ENCODE peak calls at places on chromosomes 13 and 19, in five cellular contexts. T is NCI-H446 treated with DMSO at 0.1 percent for 48 hours; I is A673; U is effector memory CD4-positive, alpha-beta T cell; O is AG04450. R is an unnamed sample.

GRCh38 chr19:42282810-42283247 is 13.8 kb downstream of the CIC start:
- DNase-seq in T (no peak), I (no peak), U (no peak), O (no peak), R (no peak)

GRCh38 chr19:45164577-45165335 is 4.0 kb upstream of the NKPD1 start:
- DNase-seq in T (no peak), I (no peak), U (peak; percentile 44), O (no peak), R (no peak)

GRCh38 chr19:49632576-49632975 is 7.4 kb downstream of the RRAS start:
- DNase-seq in T (no peak), I (no peak), U (no peak), O (no peak), R (no peak)

GRCh38 chr19:16836115-16836905 is 7.1 kb downstream of the SIN3B start:
- DNase-seq in T (no peak), I (no peak), U (no peak), O (no peak), R (no peak)

GRCh38 chr19:54209748-54210494 is 9.3 kb downstream of the RPS9 start:
- DNase-seq in T (peak; percentile 28), I (peak; percentile 94), U (no peak), O (peak; percentile 96), R (peak; percentile 34)

GRCh38 chr19:29084266-29084665 is 128.7 kb downstream of the UQCRFS1 start:
- DNase-seq in T (no peak), I (no peak), U (no peak), O (no peak), R (no peak)

GRCh38 chr13:45595968-45596367 is 19.6 kb downstream of the ERICH6B start:
- DNase-seq in T (no peak), I (no peak), U (no peak), O (no peak), R (no peak)

GRCh38 chr13:25776722-25777121 is 275.1 kb downstream of the SHISA2 start:
- DNase-seq in T (no peak), I (no peak), U (no peak), O (no peak), R (no peak)

GRCh38 chr19:34220472-34221063 is 33.8 kb upstream of the GARRE1 start:
- DNase-seq in T (peak; percentile 25), I (peak; percentile 83), U (peak; percentile 12), O (peak; percentile 24), R (peak; percentile 41)

GRCh38 chr13:111632906-111633305 is 312.5 kb downstream of the TEX29 start:
- DNase-seq in T (no peak), I (no peak), U (no peak), O (no peak), R (no peak)

GRCh38 chr13:28299941-28300340 is 161.6 kb downstream of the PAN3 start:
- DNase-seq in T (no peak), I (no peak), U (no peak), O (no peak), R (peak; percentile 42)

GRCh38 chr13:102680842-102681725 is 13.8 kb downstream of the METTL21C start:
- DNase-seq in T (no peak), I (no peak), U (no peak), O (no peak), R (peak; percentile 74)

GRCh38 chr19:12482505-12482886 is 2.1 kb downstream of the ZNF709 start:
- DNase-seq in T (no peak), I (no peak), U (no peak), O (no peak), R (no peak)

GRCh38 chr19:46408611-46409039 is 4.7 kb downstream of the CCDC8 start:
- DNase-seq in T (no peak), I (no peak), U (no peak), O (no peak), R (no peak)

GRCh38 chr13:59303433-59303832 is 860.3 kb downstream of the DIAPH3 start:
- DNase-seq in T (no peak), I (no peak), U (no peak), O (no peak), R (no peak)

GRCh38 chr19:32924200-32924599 is 47.6 kb downstream of the CEP89 start:
- DNase-seq in T (no peak), I (no peak), U (no peak), O (peak; percentile 8), R (no peak)

GRCh38 chr13:106649495-106649894 is 81.6 kb upstream of the ARGLU1 start:
- DNase-seq in T (no peak), I (no peak), U (no peak), O (no peak), R (no peak)

GRCh38 chr19:19152668-19153384 is 14.5 kb upstream of the TMEM161A start:
- DNase-seq in T (no peak), I (no peak), U (no peak), O (no peak), R (no peak)

GRCh38 chr19:7562646-7563393 is 27.3 kb downstream of the PNPLA6 start:
- DNase-seq in T (no peak), I (no peak), U (no peak), O (no peak), R (no peak)

GRCh38 chr13:31476753-31477152 is 262.6 kb upstream of the RXFP2 start:
- DNase-seq in T (no peak), I (peak; percentile 9), U (no peak), O (no peak), R (no peak)

GRCh38 chr13:28055362-28055761 is 45.0 kb downstream of the FLT3 start:
- DNase-seq in T (no peak), I (no peak), U (no peak), O (no peak), R (no peak)

GRCh38 chr13:98187155-98187726 is 10.2 kb upstream of the RNF113B start:
- DNase-seq in T (no peak), I (no peak), U (no peak), O (no peak), R (no peak)

GRCh38 chr19:48596679-48597465 is 9.7 kb upstream of the SPACA4 start:
- DNase-seq in T (no peak), I (no peak), U (peak; percentile 28), O (no peak), R (no peak)

GRCh38 chr19:43774103-43774939 is 6.5 kb downstream of the KCNN4 start:
- DNase-seq in T (no peak), I (no peak), U (no peak), O (no peak), R (no peak)

GRCh38 chr13:28729541-28729940 is 10.8 kb upstream of the SLC46A3 start:
- DNase-seq in T (no peak), I (no peak), U (no peak), O (no peak), R (no peak)

GRCh38 chr19:8478605-8479004 is 23.8 kb downstream of the PRAM1 start:
- DNase-seq in T (no peak), I (no peak), U (no peak), O (no peak), R (no peak)

GRCh38 chr19:43489310-43489709 is 15.2 kb downstream of the PHLDB3 start:
- DNase-seq in T (no peak), I (no peak), U (no peak), O (no peak), R (no peak)

GRCh38 chr13:29621841-29622240 is 26.4 kb upstream of the SLC7A1 start:
- DNase-seq in T (no peak), I (no peak), U (no peak), O (no peak), R (no peak)

GRCh38 chr13:101627556-101627943 is 175.1 kb downstream of the ITGBL1 start:
- DNase-seq in T (no peak), I (peak; percentile 5), U (no peak), O (no peak), R (no peak)

R was measured in NCI-H1694 treated with DMSO at 0.1 percent for 48 hours.